ENCODE peak calls at places on chromosomes 1 and 21, in five cellular contexts. N, Z, Q, O and A are unnamed samples.

GRCh38 chr1:212794561-212795014 is 2.9 kb downstream of the TATDN3 start:
- DNase-seq in O (no peak), N (no peak), Z (no peak), Q (peak), A (no peak)

GRCh38 chr1:118914379-118915161 is 73.6 kb downstream of the TBX15 start:
- DNase-seq in O (no peak), Z (no peak), Q (no peak), N (no peak), A (no peak)

GRCh38 chr1:100953915-100954314 is 58.0 kb downstream of the SLC30A7 start:
- DNase-seq in Q (no peak), N (no peak), Z (no peak), O (no peak), A (no peak)

GRCh38 chr21:33892853-33893252 is 22.8 kb downstream of the ATP5PO start:
- DNase-seq in N (no peak), O (no peak), Z (no peak), Q (no peak), A (no peak)

GRCh38 chr1:203555046-203555445 is 61.1 kb downstream of the OPTC start:
- DNase-seq in Z (no peak), N (no peak), O (peak), Q (no peak), A (no peak)

GRCh38 chr21:38839683-38840286 is 34.1 kb downstream of the ETS2 start:
- DNase-seq in O (peak), Z (peak), N (peak), Q (no peak), A (peak)

GRCh38 chr1:56797079-56797685 is 22.0 kb downstream of the FYB2 start:
- DNase-seq in O (no peak), Z (no peak), Q (no peak), N (no peak), A (no peak)

GRCh38 chr1:209844695-209845404 is 17.1 kb downstream of the UTP25 start:
- DNase-seq in Z (no peak), N (no peak), O (no peak), Q (no peak), A (no peak)

GRCh38 chr1:170555370-170555769 is 23.4 kb downstream of the GORAB start:
- DNase-seq in N (no peak), Z (peak), Q (no peak), O (peak), A (no peak)

GRCh38 chr1:164673584-164674214 is 114.7 kb downstream of the PBX1 start:
- DNase-seq in Q (no peak), Z (no peak), N (no peak), O (no peak), A (no peak)

GRCh38 chr1:236016083-236016482 is 48.8 kb downstream of the NID1 start:
- DNase-seq in O (peak), Q (no peak), Z (no peak), N (no peak), A (no peak)

GRCh38 chr1:47440849-47441170 is 3.0 kb downstream of the FOXD2 start:
- DNase-seq in N (no peak), Z (no peak), O (no peak), Q (no peak), A (no peak)

GRCh38 chr1:156338180-156338973 is at the start of the genes CCT3 and TSACC:
- DNase-seq in N (peak), Q (peak), Z (peak), O (peak), A (peak)

GRCh38 chr1:146012703-146013565 is 8.6 kb downstream of the HJV start:
- DNase-seq in Z (peak), Q (peak), O (peak), N (no peak), A (peak)
- TF ChIP-seq CTCF in Z (peak), Q (peak), O (peak), N (peak), A (peak)

GRCh38 chr1:234214911-234215892 is 158.1 kb upstream of the COA6 start:
- DNase-seq in N (no peak), Z (no peak), O (no peak), Q (no peak), A (no peak)

GRCh38 chr1:234213576-234214128 is 159.6 kb upstream of the COA6 start:
- DNase-seq in Z (no peak), N (no peak), Q (no peak), O (no peak), A (no peak)

GRCh38 chr1:234216116-234216703 is 157.0 kb upstream of the COA6 start:
- DNase-seq in N (no peak), Z (no peak), Q (peak), O (no peak), A (no peak)

GRCh38 chr1:234214129-234214910 is 158.9 kb upstream of the COA6 start:
- DNase-seq in O (no peak), Q (peak), N (no peak), Z (no peak), A (no peak)

GRCh38 chr1:234212764-234213406 is 160.4 kb upstream of the COA6 start:
- DNase-seq in Z (no peak), N (no peak), Q (peak), O (no peak), A (peak)
- TF ChIP-seq CTCF in Z (peak), N (peak), Q (peak), O (peak), A (peak)

DNA sequence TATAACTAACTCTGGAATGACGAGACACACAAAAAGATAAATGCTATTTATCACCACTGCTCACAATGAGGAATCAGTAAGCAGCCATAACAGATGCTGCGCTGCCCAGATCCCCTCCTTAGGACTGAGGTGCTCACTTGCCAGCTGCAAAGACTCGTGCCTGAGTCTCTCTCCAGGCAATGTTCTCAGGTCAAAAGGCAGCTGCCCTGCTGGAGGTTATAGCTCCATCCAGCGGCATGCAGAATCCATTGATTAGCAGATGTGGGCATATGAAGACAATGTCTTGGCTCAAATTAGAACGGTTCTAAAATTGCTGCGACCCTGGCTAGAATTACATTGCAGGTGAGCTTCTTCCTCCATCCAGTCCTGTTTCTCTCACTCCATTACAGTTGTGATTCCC is 328.2 kb upstream of the CHRM3 start:
- DNase-seq in O (no peak), Z (no peak), N (no peak), Q (no peak), A (no peak)
- TF ChIP-seq CTCF in O (no peak), Z (no peak), N (no peak), Q (no peak), A (no peak)

GRCh38 chr1:93733340-93733739 is 51.7 kb upstream of the BCAR3 start:
- DNase-seq in O (no peak), Z (no peak), N (no peak), Q (no peak), A (no peak)

GRCh38 chr1:93732514-93732913 is 50.9 kb upstream of the BCAR3 start:
- DNase-seq in N (no peak), Z (no peak), O (no peak), Q (no peak), A (no peak)

GRCh38 chr1:93738075-93738622 is 56.5 kb upstream of the BCAR3 start:
- DNase-seq in O (peak), N (peak), Z (peak), Q (no peak), A (peak)

GRCh38 chr1:93735722-93736121 is 54.1 kb upstream of the BCAR3 start:
- DNase-seq in Z (peak), N (peak), O (peak), Q (no peak), A (peak)

GRCh38 chr1:93734999-93735398 is 53.4 kb upstream of the BCAR3 start:
- DNase-seq in O (peak), Z (no peak), N (no peak), Q (no peak), A (no peak)
- TF ChIP-seq CTCF in O (peak), Z (peak), N (peak), Q (peak), A (peak)

GRCh38 chr1:200638073-200638472 is 17.5 kb upstream of the KIF14 start:
- DNase-seq in Q (no peak), Z (no peak), N (no peak), O (no peak), A (no peak)
- TF ChIP-seq CTCF in Q (no peak), Z (no peak), N (no peak), O (no peak), A (no peak)

GRCh38 chr1:19057182-19057779 is 100.8 kb upstream of the IFFO2 start:
- DNase-seq in Q (no peak), N (no peak), O (no peak), Z (no peak), A (no peak)
- TF ChIP-seq CTCF in Q (no peak), N (no peak), O (no peak), Z (peak), A (no peak)

GRCh38 chr1:10755977-10756521 is 40.4 kb downstream of the CASZ1 start:
- DNase-seq in Z (no peak), O (peak), Q (peak), N (no peak), A (no peak)
- TF ChIP-seq CTCF in Z (no peak), O (no peak), Q (no peak), N (no peak), A (no peak)

GRCh38 chr1:24960071-24960801 is 30.2 kb upstream of the RUNX3 start:
- DNase-seq in Z (no peak), N (no peak), Q (no peak), O (no peak), A (no peak)

GRCh38 chr1:24961334-24961733 is 31.3 kb upstream of the RUNX3 start:
- DNase-seq in N (no peak), Q (no peak), Z (no peak), O (no peak), A (no peak)

GRCh38 chr1:24963099-24963872 is 33.2 kb upstream of the RUNX3 start:
- DNase-seq in Q (peak), O (no peak), N (no peak), Z (no peak), A (no peak)

GRCh38 chr1:24963943-24964677 is 34.0 kb upstream of the RUNX3 start:
- DNase-seq in O (no peak), N (no peak), Z (no peak), Q (no peak), A (no peak)

DNA sequence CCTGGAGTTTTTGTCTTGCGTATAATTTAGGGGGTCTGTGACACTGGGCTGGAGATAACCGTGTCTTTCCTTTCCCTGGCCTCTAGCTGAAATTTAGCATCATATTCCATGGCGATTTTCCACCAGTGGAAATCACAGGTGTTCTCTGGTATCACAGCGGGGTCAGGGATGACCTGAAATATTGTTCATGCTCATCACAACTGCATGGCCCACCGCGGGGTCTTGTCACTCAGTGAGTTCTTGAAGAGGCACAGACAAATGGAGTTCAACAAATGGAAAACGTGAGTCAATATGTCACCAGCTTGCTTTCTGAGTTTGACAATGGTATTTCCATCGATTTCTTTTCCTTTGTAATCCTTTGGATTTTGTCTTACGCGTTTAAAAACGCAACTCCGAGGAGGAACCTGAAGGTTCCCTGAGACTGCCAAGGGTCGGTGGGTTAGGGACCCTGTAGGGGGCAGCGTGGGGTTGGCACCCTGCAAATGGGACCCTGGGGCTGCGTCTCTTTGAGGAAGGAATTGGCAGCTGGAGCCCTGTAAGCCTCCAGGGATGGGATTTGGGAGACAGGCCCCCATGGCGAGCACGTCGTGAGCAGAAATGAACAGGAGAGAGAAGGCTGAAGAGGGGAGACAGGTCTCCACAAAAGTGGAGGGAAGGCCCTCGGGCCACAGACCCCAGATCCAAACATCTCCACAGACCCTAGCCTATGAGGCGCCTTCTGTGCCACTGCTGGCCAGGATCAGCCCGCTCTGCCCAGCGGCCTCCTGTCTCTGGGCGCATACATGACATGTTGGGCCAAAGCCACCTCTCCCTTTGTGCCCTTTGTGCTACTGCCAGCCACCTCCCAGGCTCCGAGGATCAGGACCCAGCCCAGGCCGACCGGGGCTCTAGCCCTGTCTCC is 32.1 kb upstream of the RUNX3 start:
- DNase-seq in Q (no peak), N (no peak), O (no peak), Z (no peak), A (no peak)
- TF ChIP-seq CTCF in Q (peak), N (no peak), O (no peak), Z (no peak), A (no peak)